ENCODE peak calls at places on chromosomes 5 and 9, in four cellular contexts. Z is left ventricle myocardium inferior, R is SK-N-SH, C is heart left ventricle. H is an unnamed sample.

GRCh38 chr9:138102246-138103051 is 224.9 kb downstream of the CACNA1B start:
- DNase-seq in C (no peak), R (peak; percentile 22), Z (no peak), H (no peak)

GRCh38 chr5:17267099-17267498 is 49.7 kb downstream of the BASP1 start:
- DNase-seq in Z (no peak), C (no peak), R (no peak), H (no peak)

GRCh38 chr9:94874316-94874715 is 147.8 kb downstream of the AOPEP start:
- DNase-seq in R (no peak), Z (no peak), C (no peak), H (no peak)

GRCh38 chr5:14296533-14297331 is 153.6 kb downstream of the TRIO start:
- DNase-seq in C (no peak), R (no peak), Z (no peak), H (no peak)

GRCh38 chr5:4661326-4661725 is 478.8 kb upstream of the ADAMTS16 start:
- DNase-seq in R (no peak), C (no peak), Z (no peak), H (no peak)

GRCh38 chr5:5424736-5425135 is 2.3 kb downstream of the ICE1 start:
- DNase-seq in R (no peak), Z (no peak), C (no peak), H (no peak)

GRCh38 chr5:40486437-40487270 is 193.1 kb upstream of the PTGER4 start:
- DNase-seq in Z (no peak), C (no peak), R (no peak), H (peak; percentile 55)

GRCh38 chr5:124655943-124656459 is 90.4 kb downstream of the ZNF608 start:
- DNase-seq in Z (no peak), C (no peak), R (peak; percentile 57), H (peak; percentile 98)

GRCh38 chr9:2024888-2025781 is 10.0 kb downstream of the SMARCA2 start:
- DNase-seq in C (no peak), Z (no peak), R (no peak), H (peak; percentile 29)
- H3K4me3 ChIP-seq in C (no peak overlapping the region), Z (peak overlapping the region; percentile 2), R (no peak overlapping the region), H (no peak overlapping the region)

DNA sequence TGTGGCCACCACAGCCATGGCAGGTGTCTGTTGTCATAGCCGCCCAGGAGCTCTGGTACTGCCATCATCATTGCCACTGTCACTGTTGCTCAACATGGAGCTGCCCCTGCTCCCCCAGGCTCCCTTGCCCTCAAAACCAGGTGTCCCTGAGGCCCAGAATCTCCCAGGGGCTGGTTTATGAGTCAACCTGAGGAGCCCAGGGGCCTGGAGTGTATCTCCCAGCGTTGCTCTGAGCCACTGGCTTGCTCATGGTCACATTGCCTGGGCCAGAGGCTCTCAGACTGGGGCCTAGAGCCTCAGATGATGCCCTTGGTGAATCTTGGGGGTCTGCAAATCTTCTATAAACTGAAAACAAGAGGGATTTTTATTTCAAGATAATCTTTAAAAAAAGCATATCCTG is 24.7 kb upstream of the TBC1D2 start:
- DNase-seq in R (no peak), C (no peak), Z (no peak), H (no peak)
- H3K4me1 ChIP-seq in R (peaks cover 17% of the 10 kb centered on the region), C (no peaks in the 10 kb centered on the region), Z (no peaks in the 10 kb centered on the region), H (no peaks in the 10 kb centered on the region)

GRCh38 chr5:79973511-79973910 is 17.6 kb downstream of the MTX3 start:
- DNase-seq in Z (no peak), C (no peak), R (no peak), H (no peak)

GRCh38 chr5:79971156-79971555 is 19.9 kb downstream of the MTX3 start:
- DNase-seq in R (no peak), Z (no peak), C (no peak), H (no peak)

GRCh38 chr5:79974896-79975295 is 16.2 kb downstream of the MTX3 start:
- DNase-seq in R (no peak), Z (no peak), C (no peak), H (no peak)

GRCh38 chr5:79976759-79977515 is 14.1 kb downstream of the MTX3 start:
- DNase-seq in R (no peak), C (no peak), Z (no peak), H (no peak)

DNA sequence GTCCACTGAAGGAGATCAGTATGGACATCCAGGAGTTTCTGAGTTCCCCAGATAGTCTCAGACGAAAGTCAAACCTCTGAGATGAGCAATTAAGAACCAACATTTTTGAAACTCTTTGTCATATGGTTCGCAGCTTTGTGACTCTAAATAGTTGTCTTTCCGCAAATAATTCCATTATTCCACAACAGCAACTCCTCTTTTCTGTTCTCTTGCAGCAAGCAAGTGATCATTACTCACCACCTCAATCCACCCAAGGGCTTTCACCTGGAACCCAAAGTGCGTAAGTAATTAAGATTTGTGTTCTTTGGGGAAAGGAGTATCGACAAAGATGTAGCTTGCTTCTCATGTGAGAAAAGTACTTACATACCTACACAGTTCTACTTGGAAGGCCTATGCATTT is 15.6 kb downstream of the MTX3 start:
- DNase-seq in R (no peak), Z (no peak), C (no peak), H (no peak)
- H3K27ac ChIP-seq in R (peak overlapping the region; percentile 71), Z (no peak overlapping the region), C (peak overlapping the region; percentile 40), H (no peak overlapping the region)

GRCh38 chr9:37032713-37033112 is 1.4 kb downstream of the PAX5 start:
- DNase-seq in C (no peak), Z (no peak), R (no peak), H (no peak)
- H3K4me3 ChIP-seq in C (no peak overlapping the region), Z (no peak overlapping the region), R (no peak overlapping the region), H (no peak overlapping the region)

GRCh38 chr5:68673451-68674180 is 420.2 kb upstream of the SLC30A5 start:
- DNase-seq in Z (no peak), C (no peak), R (no peak), H (no peak)

DNA sequence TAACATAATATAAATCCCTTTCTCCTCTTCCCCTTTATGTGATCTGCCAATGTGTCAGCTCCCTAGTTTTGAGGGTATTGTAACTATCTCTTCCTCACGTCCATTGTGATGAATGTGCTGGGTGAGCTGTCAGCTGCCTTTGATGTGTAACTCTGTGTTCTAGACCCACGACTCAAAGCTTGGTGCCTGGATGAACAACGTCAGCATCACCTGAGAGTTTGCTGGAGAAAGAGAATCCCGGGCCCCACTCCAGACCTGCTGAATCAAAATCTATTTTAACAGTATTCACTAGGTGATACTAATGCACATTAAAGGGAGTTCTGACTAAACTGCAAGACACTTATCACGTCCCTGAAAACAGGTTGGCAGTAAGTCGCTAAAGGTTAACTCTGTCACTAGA is 423.9 kb upstream of the SLC30A5 start:
- DNase-seq in R (no peak), Z (no peak), C (no peak), H (no peak)
- H3K4me1 ChIP-seq in R (peaks cover 8% of the 10 kb centered on the region), Z (no peaks in the 10 kb centered on the region), C (no peaks in the 10 kb centered on the region), H (no peaks in the 10 kb centered on the region)

GRCh38 chr9:26243722-26244121 is 565.5 kb upstream of the TUSC1 start:
- DNase-seq in Z (no peak), R (no peak), C (no peak), H (no peak)

GRCh38 chr9:26244661-26245060 is 566.4 kb upstream of the TUSC1 start:
- DNase-seq in Z (no peak), R (no peak), C (no peak), H (no peak)

GRCh38 chr9:26245072-26245471 is 566.8 kb upstream of the TUSC1 start:
- DNase-seq in R (no peak), Z (no peak), C (no peak), H (no peak)

GRCh38 chr9:26243298-26243697 is 565.1 kb upstream of the TUSC1 start:
- DNase-seq in R (no peak), C (no peak), Z (no peak), H (no peak)
- H3K27ac ChIP-seq in R (no peak overlapping the region), C (no peak overlapping the region), Z (no peak overlapping the region), H (no peak overlapping the region)

GRCh38 chr5:178589180-178590140 is 733 bp downstream of the COL23A1 start:
- DNase-seq in C (peak; percentile 63), R (peak; percentile 91), Z (peak; percentile 41), H (no peak)
- H3K4me3 ChIP-seq in C (peak overlapping the region; percentile 63), R (peak overlapping the region; percentile 57), Z (peak overlapping the region; percentile 68), H (no peak overlapping the region)